ENCODE peak calls at places on chromosomes 4 and X, in eight cellular contexts. X is DND-41, V is bronchial epithelial cell, S is LoVo, J is NCI-H460, H is glutamatergic neuron, B is heart right ventricle, Y is activated T-cell treated with anti-CD3 and anti-CD28 coated beads for 48 hours. F is an unnamed sample.

GRCh38 chr4:54439831-54440243 is 210.7 kb downstream of the PDGFRA start:
- DNase-seq in X (no peak), V (no peak), S (no peak), J (peak; percentile 2), H (no peak), B (no peak), Y (no peak), F (peak; percentile 34)

GRCh38 chr4:165493359-165493758 is 114.6 kb downstream of the CPE start:
- DNase-seq in X (peak; percentile 57), V (peak; percentile 50), S (peak; percentile 64), J (peak; percentile 57), H (peak; percentile 84), B (peak; percentile 74), Y (peak; percentile 66), F (peak; percentile 38)

GRCh38 chr4:122963222-122963621 is 40.8 kb upstream of the NUDT6 start:
- DNase-seq in X (no peak), V (peak; percentile 94), S (no peak), J (no peak), H (no peak), B (no peak), Y (no peak), F (no peak)

GRCh38 chr4:81652069-81652478 is 180.4 kb upstream of the RASGEF1B start:
- DNase-seq in X (no peak), V (no peak), S (no peak), J (no peak), H (no peak), B (no peak), Y (no peak), F (no peak)

GRCh38 chr4:165921546-165921945 is 48.5 kb downstream of the TLL1 start:
- DNase-seq in X (no peak), V (no peak), S (no peak), J (no peak), H (no peak), B (no peak), Y (no peak), F (no peak)

GRCh38 chrX:43508694-43509093 is 147.4 kb upstream of the MAOA start:
- DNase-seq in X (no peak), V (no peak), S (no peak), J (no peak), H (no peak), B (no peak), Y (no peak), F (no peak)

GRCh38 chr4:138039010-138039409 is 203.1 kb downstream of the SLC7A11 start:
- DNase-seq in X (no peak), V (peak; percentile 65), S (no peak), J (no peak), H (no peak), B (no peak), Y (no peak), F (no peak)

GRCh38 chr4:9762823-9763475 is 18.5 kb upstream of the DRD5 start:
- DNase-seq in X (peak; percentile 61), V (peak; percentile 71), S (peak; percentile 54), J (peak; percentile 47), H (peak; percentile 51), B (no peak), Y (peak; percentile 12), F (peak; percentile 21)

F was measured in gastrocnemius medialis.